ENCODE peak calls at places on chromosomes 11 and 22, in seven cellular contexts. P is C1 segment of cervical spinal cord; W is endothelial cell; G is astrocyte of the hippocampus; Q is Right ventricle myocardium inferior; E is CD8-positive, alpha-beta memory T cell; V is caudate nucleus. C is an unnamed sample.

GRCh38 chr11:64647019-64647805 is 56.2 kb downstream of the SLC22A12 start:
- DNase-seq in P (no peak), W (no peak), G (no peak), Q (no peak), E (no peak), V (no peak), C (no peak)

GRCh38 chr11:26227311-26227710 is 104.6 kb upstream of the ANO3 start:
- DNase-seq in P (no peak), W (no peak), G (peak; percentile 46), Q (no peak), E (no peak), V (no peak), C (no peak)

GRCh38 chr22:26561756-26562417 is 28.0 kb downstream of the TPST2 start:
- DNase-seq in P (peak; percentile 64), W (no peak), G (no peak), Q (peak; percentile 80), E (no peak), V (no peak), C (no peak)

GRCh38 chr11:6022954-6023353 is 7.6 kb downstream of the OR56A1 start:
- DNase-seq in P (no peak), W (peak; percentile 36), G (peak; percentile 48), Q (no peak), E (no peak), V (no peak), C (no peak)

GRCh38 chr11:476416-476815 is 26.3 kb downstream of the PTDSS2 start:
- DNase-seq in P (no peak), W (no peak), G (no peak), Q (peak; percentile 74), E (no peak), V (no peak), C (no peak)

GRCh38 chr11:28231475-28231874 is 123.3 kb downstream of the METTL15 start:
- DNase-seq in P (no peak), W (no peak), G (peak; percentile 3), Q (no peak), E (no peak), V (no peak), C (no peak)

GRCh38 chr22:30648825-30649224 is 13.2 kb downstream of the SLC35E4 start:
- DNase-seq in P (no peak), W (no peak), G (no peak), Q (no peak), E (no peak), V (no peak), C (no peak)

GRCh38 chr11:68164437-68164836 is 43.2 kb upstream of the CHKA start:
- DNase-seq in P (no peak), W (no peak), G (no peak), Q (no peak), E (no peak), V (no peak), C (no peak)

GRCh38 chr22:49334589-49334873 is 493.1 kb downstream of the BRD1 start:
- DNase-seq in P (no peak), W (no peak), G (no peak), Q (no peak), E (no peak), V (no peak), C (no peak)

GRCh38 chr22:29044657-29045176 is 16.9 kb downstream of the C22orf31 start:
- DNase-seq in P (no peak), W (no peak), G (peak; percentile 87), Q (no peak), E (no peak), V (no peak), C (no peak)

GRCh38 chr22:24190566-24191208 is 9.4 kb downstream of the SUSD2 start:
- DNase-seq in P (no peak), W (no peak), G (no peak), Q (no peak), E (no peak), V (no peak), C (no peak)

GRCh38 chr11:120789391-120789790 is 234.5 kb upstream of the TBCEL start:
- DNase-seq in P (no peak), W (no peak), G (no peak), Q (no peak), E (no peak), V (no peak), C (no peak)

GRCh38 chr11:32658639-32659406 is 75.2 kb downstream of the EIF3M start:
- DNase-seq in P (no peak), W (no peak), G (no peak), Q (no peak), E (no peak), V (no peak), C (no peak)